ENCODE peak calls at places on chromosomes 13 and 19, in five cellular contexts. One of them, this sample, is unnamed.

GRCh38 chr13:22387899-22388298 is 717.0 kb downstream of the FGF9 start:
- DNase-seq in mesenchymal stem cell: no peak
- DNase-seq in H9: no peak
- DNase-seq in H1: no peak
- DNase-seq in neuronal stem cell: no peak
- DNase-seq in this sample: no peak

GRCh38 chr13:102774596-102775375 is 1.2 kb upstream of the TEX30 start:
- DNase-seq in H9: no peak
- DNase-seq in mesenchymal stem cell: no peak
- DNase-seq in H1: no peak
- DNase-seq in neuronal stem cell: no peak
- DNase-seq in this sample: no peak

GRCh38 chr13:79782541-79783216 is 301.7 kb downstream of the NDFIP2 start:
- DNase-seq in H9: peak
- DNase-seq in neuronal stem cell: peak
- DNase-seq in H1: peak
- DNase-seq in mesenchymal stem cell: peak
- DNase-seq in this sample: peak

GRCh38 chr13:79966502-79966901 is 374.4 kb downstream of the SPRY2 start:
- DNase-seq in H1: no peak
- DNase-seq in H9: peak
- DNase-seq in mesenchymal stem cell: peak
- DNase-seq in neuronal stem cell: no peak
- DNase-seq in this sample: no peak

GRCh38 chr13:113846639-113847318 is 17.1 kb downstream of the GAS6 start:
- DNase-seq in H9: peak
- DNase-seq in H1: no peak
- DNase-seq in neuronal stem cell: no peak
- DNase-seq in mesenchymal stem cell: no peak
- DNase-seq in this sample: no peak

GRCh38 chr19:50413096-50413495 is 5.6 kb upstream of the SPIB start:
- DNase-seq in neuronal stem cell: no peak
- DNase-seq in H9: no peak
- DNase-seq in mesenchymal stem cell: no peak
- DNase-seq in H1: no peak
- DNase-seq in this sample: no peak

GRCh38 chr13:25821761-25822160 is 230.1 kb downstream of the SHISA2 start:
- DNase-seq in H1: no peak
- DNase-seq in H9: no peak
- DNase-seq in mesenchymal stem cell: no peak
- DNase-seq in neuronal stem cell: no peak
- DNase-seq in this sample: no peak

GRCh38 chr19:2477141-2477710 is 1.3 kb downstream of the GADD45B start:
- DNase-seq in H1: peak
- DNase-seq in neuronal stem cell: no peak
- DNase-seq in H9: no peak
- DNase-seq in mesenchymal stem cell: peak
- DNase-seq in this sample: peak

GRCh38 chr13:107590556-107590955 is 624.8 kb downstream of the LIG4 start:
- DNase-seq in neuronal stem cell: no peak
- DNase-seq in H1: no peak
- DNase-seq in mesenchymal stem cell: no peak
- DNase-seq in H9: no peak
- DNase-seq in this sample: peak

DNA sequence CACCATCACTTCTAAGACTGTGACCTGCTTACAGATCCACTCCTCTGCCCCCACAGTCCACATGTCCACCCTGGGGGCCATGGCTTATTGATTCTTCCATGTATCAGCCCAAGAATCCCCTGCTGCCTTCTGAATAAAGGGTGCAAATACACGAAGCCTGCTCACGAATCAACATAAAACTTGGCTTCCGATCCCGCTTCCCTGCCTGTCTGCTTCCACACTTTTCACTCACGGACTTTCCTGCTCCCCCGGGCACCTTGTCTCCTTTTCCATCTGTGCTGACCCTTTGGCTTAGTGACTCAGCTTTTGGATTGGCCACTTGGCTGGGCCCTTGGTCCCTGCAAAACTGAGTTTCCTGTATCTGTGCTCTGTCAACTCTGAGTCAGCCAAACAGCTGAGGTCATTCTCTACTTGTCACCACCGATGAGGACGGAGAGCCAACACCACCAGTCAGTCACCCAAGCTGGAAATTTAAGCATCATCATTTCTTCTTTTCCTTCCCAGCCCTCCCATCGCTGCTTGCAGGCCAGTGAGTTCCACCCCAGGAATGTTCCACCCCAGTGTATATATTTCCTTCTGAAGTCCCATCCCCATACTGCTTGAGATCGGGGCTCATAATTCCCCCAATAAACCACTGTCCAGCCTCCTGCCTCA is 11.4 kb upstream of the USP12 start:
- DNase-seq in neuronal stem cell: no peak
- DNase-seq in H1: no peak
- DNase-seq in mesenchymal stem cell: peak
- DNase-seq in H9: no peak
- DNase-seq in this sample: peak
- H4K91ac ChIP-seq in neuronal stem cell: no peak
- H4K91ac ChIP-seq in H1: no peak
- H4K91ac ChIP-seq in mesenchymal stem cell: peak
- H4K91ac ChIP-seq in H9: no peak
- H4K91ac ChIP-seq in this sample: peak

GRCh38 chr13:40668335-40668734 is 1.9 kb upstream of the FOXO1 start:
- DNase-seq in H9: peak
- DNase-seq in mesenchymal stem cell: peak
- DNase-seq in neuronal stem cell: no peak
- DNase-seq in H1: no peak
- DNase-seq in this sample: no peak

GRCh38 chr13:40666058-40666904 is at the start of gene FOXO1:
- DNase-seq in H9: peak
- DNase-seq in neuronal stem cell: peak
- DNase-seq in H1: peak
- DNase-seq in mesenchymal stem cell: peak
- DNase-seq in this sample: peak

GRCh38 chr13:40665754-40666057 is 735 bp downstream of the FOXO1 start:
- DNase-seq in H1: no peak
- DNase-seq in neuronal stem cell: no peak
- DNase-seq in mesenchymal stem cell: no peak
- DNase-seq in H9: no peak
- DNase-seq in this sample: no peak

GRCh38 chr13:40667622-40667978 is 1.2 kb upstream of the FOXO1 start:
- DNase-seq in neuronal stem cell: no peak
- DNase-seq in H1: peak
- DNase-seq in mesenchymal stem cell: no peak
- DNase-seq in H9: no peak
- DNase-seq in this sample: no peak

DNA sequence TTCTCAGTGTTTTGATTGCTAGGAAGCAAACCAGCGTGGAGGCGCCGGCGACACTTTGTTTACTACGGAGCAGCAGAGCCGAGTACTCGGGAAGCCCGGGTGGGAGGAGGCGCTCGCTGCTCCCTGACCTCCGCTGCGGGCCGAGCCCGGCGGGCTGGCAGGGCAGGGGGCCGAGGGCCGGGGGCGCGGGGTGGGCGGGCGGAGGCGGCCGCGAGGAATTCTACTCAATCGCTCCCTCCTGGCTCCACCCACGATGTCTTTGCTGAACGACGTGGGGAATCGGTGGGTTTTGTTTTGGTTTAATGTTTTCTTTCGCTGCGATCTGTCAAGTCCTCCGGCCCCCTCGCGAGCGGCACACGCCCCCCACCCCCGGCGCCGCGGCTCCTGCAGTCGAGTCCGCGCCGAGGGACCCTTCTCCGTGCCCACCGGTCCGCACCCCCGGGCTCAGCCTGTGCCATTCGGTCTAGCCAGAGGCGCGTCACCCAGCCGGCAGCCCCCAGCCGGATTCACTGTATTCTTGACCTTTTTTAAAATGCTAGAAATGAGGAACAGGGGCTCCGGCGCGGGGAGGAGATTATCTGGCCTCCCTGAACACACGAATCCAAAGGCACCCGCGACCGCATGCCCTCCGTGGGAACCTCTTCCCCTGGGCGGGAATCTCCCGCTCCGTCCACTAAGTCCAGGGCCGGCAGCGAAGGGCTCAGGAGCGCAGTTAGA is 622 bp upstream of the FOXO1 start:
- DNase-seq in H9: no peak
- DNase-seq in mesenchymal stem cell: peak
- DNase-seq in H1: peak
- DNase-seq in neuronal stem cell: peak
- DNase-seq in this sample: no peak
- H4K91ac ChIP-seq in H9: no peak
- H4K91ac ChIP-seq in mesenchymal stem cell: no peak
- H4K91ac ChIP-seq in H1: no peak
- H4K91ac ChIP-seq in neuronal stem cell: no peak
- H4K91ac ChIP-seq in this sample: no peak

GRCh38 chr19:39643591-39643990 is 12.1 kb upstream of the LGALS16 start:
- DNase-seq in neuronal stem cell: no peak
- DNase-seq in H1: no peak
- DNase-seq in mesenchymal stem cell: no peak
- DNase-seq in H9: no peak
- DNase-seq in this sample: no peak

GRCh38 chr19:39641773-39642172 is 13.9 kb upstream of the LGALS16 start:
- DNase-seq in H9: no peak
- DNase-seq in H1: no peak
- DNase-seq in mesenchymal stem cell: no peak
- DNase-seq in neuronal stem cell: no peak
- DNase-seq in this sample: no peak

DNA sequence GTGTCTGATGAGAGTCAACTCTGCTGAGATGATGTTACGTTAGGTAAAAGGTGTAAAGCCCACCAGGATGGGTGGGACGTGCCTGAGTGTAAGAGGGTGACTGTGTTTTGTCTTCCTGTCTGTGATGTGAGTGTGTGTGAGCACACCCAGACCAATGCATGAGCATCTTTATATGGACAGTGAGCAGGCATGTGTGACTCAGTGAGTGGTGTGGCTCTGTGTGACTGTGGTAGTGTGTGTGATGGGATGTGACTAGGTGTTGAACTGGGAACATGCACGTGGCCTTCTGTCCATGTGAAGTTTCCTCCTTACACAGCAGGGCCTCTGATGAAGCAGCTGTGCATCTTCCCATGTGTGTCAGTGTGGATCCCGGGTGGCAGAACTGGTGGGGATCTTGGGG is 17.8 kb upstream of the LGALS16 start:
- DNase-seq in mesenchymal stem cell: no peak
- DNase-seq in H1: no peak
- DNase-seq in neuronal stem cell: no peak
- DNase-seq in H9: no peak
- DNase-seq in this sample: no peak
- H4K91ac ChIP-seq in mesenchymal stem cell: no peak
- H4K91ac ChIP-seq in H1: no peak
- H4K91ac ChIP-seq in neuronal stem cell: no peak
- H4K91ac ChIP-seq in H9: no peak
- H4K91ac ChIP-seq in this sample: no peak

DNA sequence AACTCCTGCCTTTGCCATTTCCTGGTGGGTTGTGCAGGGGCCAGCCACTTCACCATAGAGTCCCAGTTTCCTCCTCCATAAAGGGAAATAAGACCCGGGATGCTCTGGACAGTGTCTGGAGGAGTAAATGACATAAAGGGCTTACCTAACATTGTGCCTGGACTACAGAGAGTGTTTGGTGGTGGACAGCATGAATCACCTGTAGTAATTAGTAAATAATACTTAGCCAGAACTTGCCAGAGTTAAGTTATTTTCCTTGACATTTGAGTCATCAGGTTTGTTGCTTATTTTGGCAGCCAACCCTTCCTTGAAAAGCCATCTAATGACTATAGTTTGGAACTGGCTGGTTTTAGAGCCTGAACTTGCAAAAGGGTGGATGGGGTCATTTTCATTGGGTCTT is 159.2 kb downstream of the SLC7A1 start:
- DNase-seq in H1: no peak
- DNase-seq in H9: no peak
- DNase-seq in neuronal stem cell: no peak
- DNase-seq in mesenchymal stem cell: peak
- DNase-seq in this sample: peak
- H4K91ac ChIP-seq in H1: no peak
- H4K91ac ChIP-seq in H9: no peak
- H4K91ac ChIP-seq in neuronal stem cell: no peak
- H4K91ac ChIP-seq in mesenchymal stem cell: peak
- H4K91ac ChIP-seq in this sample: no peak

DNA sequence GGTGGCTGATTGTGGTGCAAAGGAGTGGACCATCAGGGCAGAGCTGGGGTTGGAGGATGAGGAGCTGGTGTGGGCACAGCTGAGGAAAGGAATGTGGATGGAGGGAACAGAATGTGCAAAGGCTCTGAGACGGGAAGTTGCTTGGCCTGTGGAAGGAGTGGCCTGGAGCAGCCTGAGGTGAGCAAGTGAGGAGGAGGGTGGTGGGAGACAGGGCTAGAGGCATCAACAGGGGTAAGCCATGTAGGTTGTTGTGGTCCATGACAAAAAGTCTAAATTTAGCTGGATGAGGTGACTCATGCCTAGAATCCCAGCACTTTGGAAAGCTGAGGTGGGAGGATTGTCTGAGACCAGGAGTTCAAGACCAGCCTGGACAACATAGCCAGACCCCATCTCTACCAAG is 9.5 kb downstream of the CYP4F22 start:
- DNase-seq in neuronal stem cell: no peak
- DNase-seq in H1: no peak
- DNase-seq in H9: no peak
- DNase-seq in mesenchymal stem cell: no peak
- DNase-seq in this sample: no peak
- H4K91ac ChIP-seq in neuronal stem cell: no peak
- H4K91ac ChIP-seq in H1: no peak
- H4K91ac ChIP-seq in H9: no peak
- H4K91ac ChIP-seq in mesenchymal stem cell: no peak
- H4K91ac ChIP-seq in this sample: no peak

DNA sequence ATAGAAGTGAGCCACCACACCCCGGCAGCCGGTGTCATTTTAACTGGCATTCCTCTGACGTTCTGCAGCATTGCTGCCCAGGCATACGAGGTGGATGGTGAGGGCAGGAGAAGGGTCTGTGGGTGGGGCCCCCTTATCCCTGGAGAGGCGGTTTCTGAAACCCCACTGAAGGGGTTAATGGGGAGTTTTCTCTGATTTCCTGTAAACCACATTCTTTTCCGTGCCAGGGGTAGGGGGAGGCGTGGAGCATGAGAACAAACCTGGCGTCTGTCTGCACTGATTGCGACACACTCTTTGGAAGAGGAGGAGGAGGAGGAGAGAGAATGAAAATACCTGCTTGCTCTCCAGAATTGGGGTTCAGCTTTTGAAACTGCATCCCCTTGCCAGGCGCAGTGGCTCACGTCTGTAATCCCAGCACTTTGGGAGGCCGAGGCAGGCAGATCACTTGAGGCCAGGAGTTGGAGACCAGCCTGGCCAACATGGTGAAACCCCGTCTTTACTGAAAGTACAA is 2.7 kb upstream of the C3 start:
- DNase-seq in mesenchymal stem cell: peak
- DNase-seq in H9: no peak
- DNase-seq in H1: no peak
- DNase-seq in neuronal stem cell: no peak
- DNase-seq in this sample: peak
- H4K91ac ChIP-seq in mesenchymal stem cell: no peak
- H4K91ac ChIP-seq in H9: no peak
- H4K91ac ChIP-seq in H1: no peak
- H4K91ac ChIP-seq in neuronal stem cell: no peak
- H4K91ac ChIP-seq in this sample: no peak

GRCh38 chr19:43380008-43380407 is 26.5 kb downstream of the CD177 start:
- DNase-seq in neuronal stem cell: no peak
- DNase-seq in H9: no peak
- DNase-seq in H1: no peak
- DNase-seq in mesenchymal stem cell: no peak
- DNase-seq in this sample: no peak
- H4K91ac ChIP-seq in neuronal stem cell: no peak
- H4K91ac ChIP-seq in H9: no peak
- H4K91ac ChIP-seq in H1: no peak
- H4K91ac ChIP-seq in mesenchymal stem cell: no peak
- H4K91ac ChIP-seq in this sample: no peak